ENCODE peak calls at places on chromosomes 11 and 22, in six cellular contexts. Z is naive thymus-derived CD4-positive, alpha-beta T cell; V is PC-3; N is uterus; T is small intestine; S is neuronal stem cell. C is an unnamed sample. For H3K9me3, the result is how much of the 10 kb centered on the place peaks cover.

GRCh38 chr11:47060807-47061206 is 115.9 kb downstream of the ARFGAP2 start:
- DNase-seq in Z (no peak), V (peak), N (no peak), T (no peak), S (no peak), C (no peak)

GRCh38 chr11:125514336-125515101 is 18.5 kb upstream of the FEZ1 start:
- DNase-seq in Z (peak), V (peak), N (no peak), T (peak), S (no peak), C (peak)

GRCh38 chr22:35539910-35540599 is 576 bp upstream of the RASD2 start:
- DNase-seq in Z (peak), V (peak), N (peak), T (peak), S (peak), C (peak)

GRCh38 chr11:13339196-13340153 is 61.9 kb downstream of the BMAL1 start:
- DNase-seq in Z (peak), V (peak), N (no peak), T (no peak), S (no peak), C (no peak)

GRCh38 chr22:32005453-32005852 is 37.6 kb upstream of the SLC5A1 start:
- DNase-seq in Z (no peak), V (peak), N (no peak), T (peak), S (no peak), C (no peak)

GRCh38 chr11:88484873-88485621 is 147.5 kb upstream of the CTSC start:
- DNase-seq in Z (no peak), V (peak), N (no peak), T (peak), S (no peak), C (no peak)

GRCh38 chr11:125016413-125016812 is 46.7 kb upstream of the SLC37A2 start:
- DNase-seq in Z (no peak), V (no peak), N (no peak), T (no peak), S (no peak), C (no peak)

GRCh38 chr22:33272180-33272579 is 214.0 kb upstream of the SYN3 start:
- DNase-seq in Z (no peak), V (no peak), N (no peak), T (no peak), S (no peak), C (no peak)

GRCh38 chr11:1211838-1212237 is 11.0 kb upstream of the MUC5B start:
- DNase-seq in Z (no peak), V (no peak), N (no peak), T (no peak), S (no peak), C (no peak)

GRCh38 chr11:116563028-116563712 is 209.6 kb downstream of the BUD13 start:
- DNase-seq in Z (no peak), V (peak), N (no peak), T (peak), S (no peak), C (no peak)

GRCh38 chr11:92591551-92591950 is 366.9 kb downstream of the FAT3 start:
- DNase-seq in Z (no peak), V (no peak), N (no peak), T (no peak), S (no peak), C (no peak)

GRCh38 chr11:129695543-129696308 is 119.9 kb upstream of the TMEM45B start:
- DNase-seq in Z (peak), V (peak), N (no peak), T (peak), S (peak), C (peak)
- H3K27ac ChIP-seq in Z (peak), V (no peak), N (no peak), T (no peak), S (no peak), C (no peak)

DNA sequence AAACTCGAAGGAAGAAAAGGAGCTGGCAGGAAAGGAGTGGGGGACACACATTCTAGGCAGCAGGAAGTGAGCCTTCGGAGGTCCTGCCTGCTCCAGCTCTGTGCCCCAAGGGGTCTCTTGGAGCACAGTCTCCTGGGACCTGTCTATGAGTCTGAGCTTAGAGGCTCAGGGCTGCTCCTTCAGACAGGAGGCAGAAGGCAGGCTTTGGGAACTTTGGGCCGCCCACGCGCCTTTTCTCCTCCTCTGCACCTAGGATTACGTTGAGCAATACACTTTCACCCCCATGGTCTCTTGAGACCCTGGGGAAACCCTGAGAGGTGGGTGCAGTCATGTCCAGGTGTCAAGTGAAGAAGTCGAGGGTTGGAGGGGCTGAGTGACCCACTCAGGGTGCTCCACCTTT is 965 bp downstream of the TCN2 start:
- DNase-seq in Z (no peak), V (no peak), N (no peak), T (no peak), S (no peak), C (no peak)
- H3K4me3 ChIP-seq in Z (no peak), V (no peak), N (no peak), T (no peak), S (peak), C (no peak)

GRCh38 chr11:70680781-70681281 is 282.5 kb downstream of the CTTN start:
- DNase-seq in Z (no peak), V (no peak), N (no peak), T (no peak), S (no peak), C (no peak)

GRCh38 chr11:70675697-70676374 is 277.5 kb downstream of the CTTN start:
- DNase-seq in Z (no peak), V (peak), N (no peak), T (peak), S (no peak), C (no peak)

GRCh38 chr11:70674605-70675004 is 276.3 kb downstream of the CTTN start:
- DNase-seq in Z (no peak), V (no peak), N (no peak), T (no peak), S (no peak), C (no peak)

GRCh38 chr11:70678931-70679900 is 280.9 kb downstream of the CTTN start:
- DNase-seq in Z (no peak), V (no peak), N (no peak), T (no peak), S (no peak), C (no peak)

DNA sequence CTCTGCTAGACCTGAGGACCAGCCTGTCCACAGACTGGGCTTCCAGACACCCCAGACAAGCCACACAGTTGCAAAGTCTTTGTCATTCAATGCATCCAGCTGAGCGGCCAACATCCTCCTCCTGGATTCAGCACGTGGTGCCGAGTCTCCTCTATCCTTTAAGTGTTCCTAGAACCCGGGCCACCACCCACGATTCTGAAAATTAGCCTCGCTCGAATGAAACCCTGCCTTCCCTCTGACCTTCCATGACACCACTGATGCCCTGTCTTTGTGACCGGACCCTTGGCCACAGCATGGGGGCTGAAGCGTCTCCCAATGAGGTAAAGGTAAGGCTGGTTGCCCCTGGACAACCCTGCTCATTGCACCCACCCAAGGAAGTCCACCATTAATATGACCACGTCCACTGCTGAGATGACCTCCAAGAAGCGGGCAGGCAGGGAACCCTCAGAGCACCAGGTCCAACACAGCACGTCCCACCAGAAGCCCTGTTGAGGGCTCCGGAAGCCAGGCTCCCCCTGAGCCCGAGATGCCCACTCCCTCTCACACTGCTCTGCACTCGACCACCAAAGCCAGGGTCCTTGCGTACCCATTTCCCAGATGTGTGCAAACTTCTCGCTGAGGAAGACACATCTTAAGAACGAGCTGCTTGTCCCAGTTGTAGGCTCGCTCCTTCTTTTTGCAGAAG is 279.0 kb downstream of the CTTN start:
- DNase-seq in Z (no peak), V (no peak), N (no peak), T (no peak), S (no peak), C (peak)
- H3K9me3 ChIP-seq in Z (under half), V (under half), N (under half), T (under half), S (under half), C (under half)

GRCh38 chr11:45658292-45658991 is 7.0 kb downstream of the CHST1 start:
- DNase-seq in Z (no peak), V (no peak), N (peak), T (no peak), S (no peak), C (peak)
- H3K27ac ChIP-seq in Z (no peak), V (no peak), N (peak), T (no peak), S (peak), C (peak)

GRCh38 chr11:133787379-133788103 is 57.8 kb downstream of the SPATA19 start:
- DNase-seq in Z (no peak), V (no peak), N (no peak), T (no peak), S (peak), C (peak)
- H3K4me3 ChIP-seq in Z (no peak), V (no peak), N (no peak), T (no peak), S (no peak), C (peak)